ENCODE peak calls at places on chromosomes 6 and 20, in nine cellular contexts. V, R, G, D, Z, B, I, F and C are unnamed samples.

GRCh38 chr20:51584116-51584515 is 41.6 kb upstream of the NFATC2 start:
- ATAC-seq in V (no peak), R (no peak), G (no peak), D (no peak), Z (no peak), B (no peak), I (no peak), F (no peak), C (no peak)

GRCh38 chr6:16154904-16155303 is 26.0 kb downstream of the MYLIP start:
- ATAC-seq in V (no peak), R (peak), G (no peak), D (peak), Z (no peak), B (peak), I (no peak), F (no peak), C (peak)

GRCh38 chr6:21026576-21027273 is 492.5 kb downstream of the CDKAL1 start:
- ATAC-seq in V (no peak), R (no peak), G (no peak), D (no peak), Z (no peak), B (no peak), I (no peak), F (no peak), C (no peak)

GRCh38 chr6:30964075-30964474 is 19.4 kb upstream of the MUC21 start:
- ATAC-seq in V (peak), R (no peak), G (no peak), D (no peak), Z (peak), B (no peak), I (peak), F (no peak), C (peak)

GRCh38 chr6:44297063-44298038 is 15.8 kb downstream of the AARS2 start:
- ATAC-seq in V (peak), R (peak), G (peak), D (peak), Z (no peak), B (peak), I (peak), F (peak), C (peak)

GRCh38 chr20:57991211-57991841 is 237.1 kb downstream of the ANKRD60 start:
- ATAC-seq in V (no peak), R (peak), G (no peak), D (peak), Z (no peak), B (peak), I (peak), F (peak), C (peak)

GRCh38 chr6:104908031-104908430 is 48.3 kb upstream of the HACE1 start:
- ATAC-seq in V (no peak), R (no peak), G (no peak), D (no peak), Z (no peak), B (no peak), I (no peak), F (no peak), C (no peak)

GRCh38 chr20:36950432-36951197 is 893 bp downstream of the SAMHD1 start:
- ATAC-seq in V (peak), R (no peak), G (no peak), D (peak), Z (no peak), B (no peak), I (no peak), F (peak), C (no peak)

GRCh38 chr6:148091394-148091793 is 251.2 kb upstream of the SASH1 start:
- ATAC-seq in V (no peak), R (no peak), G (no peak), D (no peak), Z (no peak), B (no peak), I (no peak), F (no peak), C (no peak)

GRCh38 chr6:52900536-52900935 is 9.0 kb downstream of the GSTA3 start:
- ATAC-seq in V (no peak), R (no peak), G (no peak), D (no peak), Z (no peak), B (no peak), I (no peak), F (no peak), C (no peak)

GRCh38 chr6:98054453-98054852 is 771.4 kb upstream of the MMS22L start:
- ATAC-seq in V (no peak), R (no peak), G (no peak), D (no peak), Z (no peak), B (no peak), I (no peak), F (no peak), C (no peak)

GRCh38 chr20:4227085-4227821 is 211.9 kb upstream of the RNF24 start:
- ATAC-seq in V (no peak), R (peak), G (no peak), D (peak), Z (no peak), B (no peak), I (no peak), F (peak), C (peak)

GRCh38 chr6:128068110-128068460 is 167.2 kb upstream of the THEMIS start:
- ATAC-seq in V (no peak), R (peak), G (no peak), D (no peak), Z (no peak), B (no peak), I (no peak), F (peak), C (no peak)

GRCh38 chr20:64065973-64066341 is 3.0 kb downstream of the TCEA2 start:
- ATAC-seq in V (peak), R (no peak), G (peak), D (no peak), Z (no peak), B (no peak), I (peak), F (no peak), C (no peak)

GRCh38 chr20:50415031-50415515 is 95.1 kb upstream of the PTPN1 start:
- ATAC-seq in V (no peak), R (peak), G (no peak), D (peak), Z (peak), B (no peak), I (no peak), F (peak), C (peak)

GRCh38 chr6:158213925-158214674 is 46.0 kb downstream of the GTF2H5 start:
- ATAC-seq in V (peak), R (peak), G (peak), D (peak), Z (peak), B (peak), I (peak), F (peak), C (peak)

GRCh38 chr20:63893999-63894357 is 948 bp upstream of the DNAJC5 start:
- ATAC-seq in V (no peak), R (no peak), G (no peak), D (no peak), Z (no peak), B (no peak), I (no peak), F (no peak), C (no peak)

GRCh38 chr6:36977470-36977941 is 8.5 kb downstream of the MTCH1 start:
- ATAC-seq in V (peak), R (no peak), G (peak), D (no peak), Z (no peak), B (peak), I (no peak), F (peak), C (peak)

GRCh38 chr6:5986847-5987246 is 19.9 kb downstream of the NRN1 start:
- ATAC-seq in V (no peak), R (no peak), G (no peak), D (no peak), Z (no peak), B (no peak), I (peak), F (no peak), C (no peak)

GRCh38 chr20:50191065-50191565 is 485 bp downstream of the CEBPB start:
- ATAC-seq in V (peak), R (peak), G (peak), D (peak), Z (no peak), B (no peak), I (peak), F (peak), C (peak)

GRCh38 chr6:110741517-110741916 is 73.8 kb downstream of the CDK19 start:
- ATAC-seq in V (no peak), R (no peak), G (no peak), D (no peak), Z (no peak), B (no peak), I (peak), F (no peak), C (no peak)

GRCh38 chr6:36235309-36235708 is 34.6 kb upstream of the PNPLA1 start:
- ATAC-seq in V (peak), R (no peak), G (no peak), D (peak), Z (no peak), B (no peak), I (no peak), F (peak), C (peak)

GRCh38 chr6:45741437-45742166 is 274.1 kb downstream of the CLIC5 start:
- ATAC-seq in V (no peak), R (peak), G (peak), D (peak), Z (peak), B (peak), I (peak), F (peak), C (peak)

GRCh38 chr6:42099340-42100028 is 42.9 kb downstream of the C6orf132 start:
- ATAC-seq in V (no peak), R (no peak), G (no peak), D (peak), Z (peak), B (peak), I (peak), F (peak), C (peak)

GRCh38 chr6:104281370-104281769 is 578.3 kb downstream of the HACE1 start:
- ATAC-seq in V (no peak), R (no peak), G (no peak), D (no peak), Z (no peak), B (no peak), I (no peak), F (peak), C (no peak)